ENCODE peak calls at places on chromosomes 1 and 21, in five cellular contexts. R is pancreas, V is heart right ventricle, P is IMR-90, U is AG10803. A is an unnamed sample.

GRCh38 chr1:211356723-211357418 is 30.2 kb downstream of the TRAF5 start:
- DNase-seq in R (no peak), P (peak), U (peak), V (no peak), A (no peak)

GRCh38 chr1:49995734-49996133 is 28.0 kb downstream of the AGBL4 start:
- DNase-seq in P (no peak), V (no peak), U (no peak), R (no peak), A (no peak)

GRCh38 chr1:226820935-226821718 is 49.3 kb upstream of the PSEN2 start:
- DNase-seq in R (no peak), P (peak), V (peak), U (peak), A (peak)

GRCh38 chr1:206716519-206717236 is 32.0 kb downstream of the MAPKAPK2 start:
- DNase-seq in V (no peak), U (no peak), R (peak), P (peak), A (no peak)

GRCh38 chr1:68442822-68443556 is 6.8 kb downstream of the RPE65 start:
- DNase-seq in R (no peak), V (no peak), P (peak), U (peak), A (peak)

GRCh38 chr21:38770660-38771059 is 35.1 kb upstream of the ETS2 start:
- DNase-seq in U (no peak), R (no peak), V (no peak), P (no peak), A (no peak)

GRCh38 chr21:18522181-18522771 is 118.7 kb upstream of the TMPRSS15 start:
- DNase-seq in R (no peak), U (no peak), P (no peak), V (no peak), A (no peak)

GRCh38 chr1:187854457-187854856 is 1025.7 kb downstream of the PLA2G4A start:
- DNase-seq in R (no peak), U (no peak), P (no peak), V (no peak), A (no peak)

GRCh38 chr1:247357062-247357780 is 25.6 kb upstream of the ZNF496 start:
- DNase-seq in V (no peak), P (peak), R (no peak), U (no peak), A (no peak)

GRCh38 chr1:96565546-96565945 is 156.0 kb upstream of the PTBP2 start:
- DNase-seq in V (no peak), U (no peak), P (no peak), R (no peak), A (no peak)

GRCh38 chr1:4562321-4562720 is 92.1 kb upstream of the AJAP1 start:
- DNase-seq in V (no peak), R (no peak), P (no peak), U (no peak), A (no peak)

GRCh38 chr1:170698711-170699275 is 34.9 kb downstream of the PRRX1 start:
- DNase-seq in R (no peak), P (peak), U (peak), V (no peak), A (no peak)

GRCh38 chr21:42216726-42217572 is 2.0 kb upstream of the ABCG1 start:
- DNase-seq in R (peak), U (no peak), P (no peak), V (no peak), A (no peak)

GRCh38 chr1:195886000-195886399 is 722.2 kb downstream of the KCNT2 start:
- DNase-seq in R (no peak), P (no peak), V (no peak), U (no peak), A (no peak)
- TF ChIP-seq CTCF in R (no peak), P (peak), V (no peak), U (no peak), A (peak)

DNA sequence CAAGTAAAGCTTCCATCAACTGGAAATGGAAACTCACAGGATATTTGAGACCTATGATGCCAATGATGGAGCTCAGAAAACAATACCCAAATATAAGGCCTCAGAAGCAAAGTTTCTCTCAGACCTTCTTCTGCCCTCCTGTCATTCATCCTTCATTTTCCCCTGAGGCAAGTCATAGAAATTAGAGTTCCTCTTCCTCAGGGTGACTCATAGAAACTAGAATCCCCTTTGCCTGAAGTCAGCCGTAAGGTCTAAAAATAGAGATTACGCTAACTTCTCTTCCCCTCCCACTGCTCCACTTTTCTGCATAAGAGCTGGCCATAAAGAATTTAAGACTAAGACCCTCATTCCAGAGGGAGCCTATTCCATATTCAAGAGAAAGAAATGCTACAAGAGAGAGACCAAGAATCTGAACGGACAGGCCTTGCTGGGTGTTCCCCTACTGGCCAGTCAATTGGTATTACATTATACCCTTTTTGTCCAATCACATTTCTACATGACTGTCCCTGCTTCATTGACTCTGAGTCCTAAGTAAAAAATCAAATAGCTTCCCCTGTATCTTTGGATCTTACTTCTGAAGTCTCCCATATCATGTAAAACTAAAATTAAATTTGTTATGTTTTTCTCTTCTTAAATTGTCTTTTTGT is 994.9 kb downstream of the ADGRL2 start:
- DNase-seq in V (no peak), U (no peak), R (no peak), P (no peak), A (no peak)
- TF ChIP-seq CTCF in V (no peak), U (no peak), R (no peak), P (no peak), A (no peak)

GRCh38 chr1:30322859-30323257 is 400.5 kb downstream of the MATN1 start:
- DNase-seq in R (no peak), P (no peak), V (no peak), U (no peak), A (no peak)
- TF ChIP-seq CTCF in R (no peak), P (no peak), V (no peak), U (no peak), A (peak)

GRCh38 chr1:43505077-43505780 is 25.5 kb upstream of the PTPRF start:
- DNase-seq in P (no peak), V (no peak), U (no peak), R (no peak), A (no peak)

GRCh38 chr1:43503534-43503933 is 27.1 kb upstream of the PTPRF start:
- DNase-seq in P (no peak), U (no peak), R (no peak), V (no peak), A (no peak)

GRCh38 chr1:43495204-43495603 is 35.5 kb upstream of the PTPRF start:
- DNase-seq in V (no peak), R (no peak), P (no peak), U (no peak), A (no peak)

GRCh38 chr1:43499882-43500281 is 30.8 kb upstream of the PTPRF start:
- DNase-seq in R (no peak), V (no peak), P (no peak), U (no peak), A (no peak)
- TF ChIP-seq CTCF in R (no peak), V (no peak), P (no peak), U (no peak), A (peak)